ENCODE peak calls at places on chromosomes 12 and 14, in ten cellular contexts. One of them, this sample, is unnamed.

GRCh38 chr12:48818831-48819590 is 715 bp downstream of the CACNB3 start:
- DNase-seq in ELF-1: peak
- DNase-seq in frontal cortex: no peak
- DNase-seq in activated T-helper 1 cell treated with Interleukin-2 at 50 U/mL for 16 hours: no peak
- DNase-seq in glomerular endothelial cell: no peak
- DNase-seq in Calu3: peak
- DNase-seq in HTR-8/SVneo: no peak
- DNase-seq in substantia nigra: no peak
- DNase-seq in brain microvascular endothelial cell: no peak
- DNase-seq in A549: no peak
- DNase-seq in this sample: no peak

GRCh38 chr14:64929003-64929337 is 13.6 kb downstream of the GPX2 start:
- DNase-seq in ELF-1: no peak
- DNase-seq in frontal cortex: no peak
- DNase-seq in activated T-helper 1 cell treated with Interleukin-2 at 50 U/mL for 16 hours: no peak
- DNase-seq in glomerular endothelial cell: no peak
- DNase-seq in Calu3: no peak
- DNase-seq in HTR-8/SVneo: no peak
- DNase-seq in substantia nigra: no peak
- DNase-seq in brain microvascular endothelial cell: no peak
- DNase-seq in A549: no peak
- DNase-seq in this sample: no peak

GRCh38 chr14:21525571-21525970 is 575 bp downstream of the SALL2 start:
- DNase-seq in ELF-1: no peak
- DNase-seq in frontal cortex: no peak
- DNase-seq in activated T-helper 1 cell treated with Interleukin-2 at 50 U/mL for 16 hours: no peak
- DNase-seq in glomerular endothelial cell: no peak
- DNase-seq in Calu3: no peak
- DNase-seq in HTR-8/SVneo: no peak
- DNase-seq in substantia nigra: no peak
- DNase-seq in brain microvascular endothelial cell: peak
- DNase-seq in A549: no peak
- DNase-seq in this sample: no peak

GRCh38 chr14:75221797-75222196 is 45.4 kb upstream of the TMED10 start:
- DNase-seq in ELF-1: peak
- DNase-seq in frontal cortex: no peak
- DNase-seq in activated T-helper 1 cell treated with Interleukin-2 at 50 U/mL for 16 hours: no peak
- DNase-seq in glomerular endothelial cell: no peak
- DNase-seq in Calu3: no peak
- DNase-seq in HTR-8/SVneo: peak
- DNase-seq in substantia nigra: no peak
- DNase-seq in brain microvascular endothelial cell: no peak
- DNase-seq in A549: no peak
- DNase-seq in this sample: no peak

GRCh38 chr14:99755629-99756603 is 37.3 kb upstream of the EML1 start:
- DNase-seq in ELF-1: no peak
- DNase-seq in frontal cortex: peak
- DNase-seq in activated T-helper 1 cell treated with Interleukin-2 at 50 U/mL for 16 hours: no peak
- DNase-seq in glomerular endothelial cell: no peak
- DNase-seq in Calu3: peak
- DNase-seq in HTR-8/SVneo: peak
- DNase-seq in substantia nigra: peak
- DNase-seq in brain microvascular endothelial cell: peak
- DNase-seq in A549: peak
- DNase-seq in this sample: peak

GRCh38 chr12:13218641-13219040 is 22.1 kb downstream of the EMP1 start:
- DNase-seq in ELF-1: no peak
- DNase-seq in frontal cortex: no peak
- DNase-seq in activated T-helper 1 cell treated with Interleukin-2 at 50 U/mL for 16 hours: no peak
- DNase-seq in glomerular endothelial cell: no peak
- DNase-seq in Calu3: no peak
- DNase-seq in HTR-8/SVneo: no peak
- DNase-seq in substantia nigra: no peak
- DNase-seq in brain microvascular endothelial cell: no peak
- DNase-seq in A549: no peak
- DNase-seq in this sample: no peak

GRCh38 chr14:99803106-99803437 is 9.9 kb downstream of the EML1 start:
- DNase-seq in ELF-1: no peak
- DNase-seq in frontal cortex: no peak
- DNase-seq in activated T-helper 1 cell treated with Interleukin-2 at 50 U/mL for 16 hours: no peak
- DNase-seq in glomerular endothelial cell: no peak
- DNase-seq in Calu3: no peak
- DNase-seq in HTR-8/SVneo: no peak
- DNase-seq in substantia nigra: no peak
- DNase-seq in brain microvascular endothelial cell: no peak
- DNase-seq in A549: no peak
- DNase-seq in this sample: no peak

GRCh38 chr14:31510222-31510621 is 22.4 kb upstream of the GPR33 start:
- DNase-seq in ELF-1: no peak
- DNase-seq in frontal cortex: no peak
- DNase-seq in activated T-helper 1 cell treated with Interleukin-2 at 50 U/mL for 16 hours: no peak
- DNase-seq in glomerular endothelial cell: peak
- DNase-seq in Calu3: no peak
- DNase-seq in HTR-8/SVneo: peak
- DNase-seq in substantia nigra: no peak
- DNase-seq in brain microvascular endothelial cell: no peak
- DNase-seq in A549: peak
- DNase-seq in this sample: no peak

GRCh38 chr14:51094282-51094821 is 553 bp downstream of the TRIM9 start:
- DNase-seq in ELF-1: peak
- DNase-seq in frontal cortex: no peak
- DNase-seq in activated T-helper 1 cell treated with Interleukin-2 at 50 U/mL for 16 hours: no peak
- DNase-seq in glomerular endothelial cell: no peak
- DNase-seq in Calu3: no peak
- DNase-seq in HTR-8/SVneo: no peak
- DNase-seq in substantia nigra: peak
- DNase-seq in brain microvascular endothelial cell: no peak
- DNase-seq in A549: peak
- DNase-seq in this sample: no peak

GRCh38 chr12:124718458-124718857 is 145.2 kb downstream of the SCARB1 start:
- DNase-seq in ELF-1: no peak
- DNase-seq in frontal cortex: no peak
- DNase-seq in activated T-helper 1 cell treated with Interleukin-2 at 50 U/mL for 16 hours: no peak
- DNase-seq in glomerular endothelial cell: no peak
- DNase-seq in Calu3: no peak
- DNase-seq in HTR-8/SVneo: no peak
- DNase-seq in substantia nigra: no peak
- DNase-seq in brain microvascular endothelial cell: no peak
- DNase-seq in A549: no peak
- DNase-seq in this sample: no peak

GRCh38 chr12:121576851-121577391 is 3.9 kb downstream of the KDM2B start:
- DNase-seq in ELF-1: peak
- DNase-seq in frontal cortex: no peak
- DNase-seq in activated T-helper 1 cell treated with Interleukin-2 at 50 U/mL for 16 hours: no peak
- DNase-seq in glomerular endothelial cell: no peak
- DNase-seq in Calu3: no peak
- DNase-seq in HTR-8/SVneo: no peak
- DNase-seq in substantia nigra: no peak
- DNase-seq in brain microvascular endothelial cell: peak
- DNase-seq in A549: peak
- DNase-seq in this sample: no peak

This sample was measured in GOT3.